ENCODE peak calls at places on chromosome 18, in eight cellular contexts. One of them, this sample, is unnamed.

GRCh38 chr18:32328379-32328778 is 138.5 kb downstream of the MEP1B start:
- DNase-seq in uterus: no peak
- DNase-seq in Peyer's patch: no peak
- DNase-seq in HepG2: no peak
- DNase-seq in transverse colon: no peak
- DNase-seq in spleen: no peak
- DNase-seq in tibial nerve: no peak
- DNase-seq in adrenal gland: no peak
- DNase-seq in this sample: no peak

GRCh38 chr18:45619062-45619825 is 4.0 kb downstream of the SLC14A2 start:
- DNase-seq in spleen: no peak
- DNase-seq in adrenal gland: no peak
- DNase-seq in HepG2: no peak
- DNase-seq in transverse colon: peak; percentile 16
- DNase-seq in tibial nerve: peak; percentile 30
- DNase-seq in uterus: peak; percentile 77
- DNase-seq in Peyer's patch: peak; percentile 74
- DNase-seq in this sample: no peak

GRCh38 chr18:68791801-68792200 is 6.1 kb upstream of the CCDC102B start:
- DNase-seq in adrenal gland: no peak
- DNase-seq in tibial nerve: no peak
- DNase-seq in spleen: no peak
- DNase-seq in transverse colon: no peak
- DNase-seq in uterus: no peak
- DNase-seq in HepG2: peak; percentile 2
- DNase-seq in Peyer's patch: no peak
- DNase-seq in this sample: no peak

GRCh38 chr18:75208836-75209128 is 157 bp downstream of the PTGR3 start:
- DNase-seq in transverse colon: no peak
- DNase-seq in HepG2: no peak
- DNase-seq in Peyer's patch: peak; percentile 78
- DNase-seq in spleen: peak; percentile 92
- DNase-seq in tibial nerve: no peak
- DNase-seq in uterus: no peak
- DNase-seq in adrenal gland: no peak
- DNase-seq in this sample: no peak

GRCh38 chr18:57915241-57915640 is 112.1 kb upstream of the ATP8B1 start:
- DNase-seq in uterus: no peak
- DNase-seq in adrenal gland: no peak
- DNase-seq in transverse colon: no peak
- DNase-seq in Peyer's patch: no peak
- DNase-seq in spleen: no peak
- DNase-seq in tibial nerve: no peak
- DNase-seq in HepG2: no peak
- DNase-seq in this sample: no peak

GRCh38 chr18:12409466-12409865 is 1.7 kb downstream of the PRELID3A start:
- DNase-seq in Peyer's patch: no peak
- DNase-seq in transverse colon: no peak
- DNase-seq in uterus: no peak
- DNase-seq in HepG2: no peak
- DNase-seq in adrenal gland: no peak
- DNase-seq in spleen: peak; percentile 23
- DNase-seq in tibial nerve: no peak
- DNase-seq in this sample: no peak

GRCh38 chr18:75087119-75088020 is 121.6 kb downstream of the PTGR3 start:
- DNase-seq in HepG2: no peak
- DNase-seq in uterus: no peak
- DNase-seq in Peyer's patch: no peak
- DNase-seq in spleen: no peak
- DNase-seq in tibial nerve: no peak
- DNase-seq in adrenal gland: no peak
- DNase-seq in transverse colon: no peak
- DNase-seq in this sample: no peak

GRCh38 chr18:46222710-46223360 is 118.7 kb downstream of the HAUS1 start:
- DNase-seq in transverse colon: no peak
- DNase-seq in HepG2: no peak
- DNase-seq in Peyer's patch: no peak
- DNase-seq in uterus: no peak
- DNase-seq in spleen: no peak
- DNase-seq in tibial nerve: no peak
- DNase-seq in adrenal gland: no peak
- DNase-seq in this sample: no peak

GRCh38 chr18:78991446-78991845 is 11.8 kb downstream of the SALL3 start:
- DNase-seq in spleen: no peak
- DNase-seq in tibial nerve: no peak
- DNase-seq in transverse colon: no peak
- DNase-seq in Peyer's patch: no peak
- DNase-seq in uterus: no peak
- DNase-seq in adrenal gland: no peak
- DNase-seq in HepG2: no peak
- DNase-seq in this sample: no peak

GRCh38 chr18:74252032-74252380 is 39.8 kb downstream of the CYB5A start:
- DNase-seq in spleen: no peak
- DNase-seq in tibial nerve: no peak
- DNase-seq in Peyer's patch: no peak
- DNase-seq in adrenal gland: no peak
- DNase-seq in HepG2: no peak
- DNase-seq in transverse colon: no peak
- DNase-seq in uterus: no peak
- DNase-seq in this sample: no peak

GRCh38 chr18:45974088-45974536 is 7.0 kb upstream of the EPG5 start:
- DNase-seq in adrenal gland: peak; percentile 62
- DNase-seq in transverse colon: peak; percentile 71
- DNase-seq in tibial nerve: peak; percentile 31
- DNase-seq in spleen: no peak
- DNase-seq in uterus: peak; percentile 49
- DNase-seq in Peyer's patch: no peak
- DNase-seq in HepG2: peak; percentile 67
- DNase-seq in this sample: peak; percentile 54

GRCh38 chr18:63506336-63506646 is 29.5 kb downstream of the SERPINB5 start:
- DNase-seq in transverse colon: no peak
- DNase-seq in tibial nerve: no peak
- DNase-seq in HepG2: no peak
- DNase-seq in spleen: no peak
- DNase-seq in adrenal gland: no peak
- DNase-seq in uterus: no peak
- DNase-seq in Peyer's patch: no peak
- DNase-seq in this sample: no peak

GRCh38 chr18:32308493-32309120 is 118.8 kb downstream of the MEP1B start:
- DNase-seq in adrenal gland: no peak
- DNase-seq in spleen: no peak
- DNase-seq in HepG2: no peak
- DNase-seq in tibial nerve: no peak
- DNase-seq in uterus: peak; percentile 57
- DNase-seq in transverse colon: no peak
- DNase-seq in Peyer's patch: no peak
- DNase-seq in this sample: no peak

GRCh38 chr18:22446906-22447305 is 29.2 kb upstream of the CTAGE1 start:
- DNase-seq in adrenal gland: no peak
- DNase-seq in uterus: no peak
- DNase-seq in spleen: no peak
- DNase-seq in transverse colon: no peak
- DNase-seq in HepG2: no peak
- DNase-seq in tibial nerve: no peak
- DNase-seq in Peyer's patch: no peak
- DNase-seq in this sample: no peak

GRCh38 chr18:79750980-79751571 is 46.7 kb upstream of the KCNG2 start:
- DNase-seq in tibial nerve: no peak
- DNase-seq in transverse colon: peak; percentile 91
- DNase-seq in HepG2: no peak
- DNase-seq in adrenal gland: no peak
- DNase-seq in Peyer's patch: peak; percentile 93
- DNase-seq in spleen: peak; percentile 51
- DNase-seq in uterus: peak; percentile 11
- DNase-seq in this sample: no peak

GRCh38 chr18:46148810-46149209 is 44.6 kb downstream of the HAUS1 start:
- DNase-seq in uterus: peak; percentile 17
- DNase-seq in tibial nerve: peak; percentile 18
- DNase-seq in HepG2: peak; percentile 59
- DNase-seq in Peyer's patch: no peak
- DNase-seq in transverse colon: peak; percentile 25
- DNase-seq in adrenal gland: peak; percentile 33
- DNase-seq in spleen: no peak
- DNase-seq in this sample: no peak

DNA sequence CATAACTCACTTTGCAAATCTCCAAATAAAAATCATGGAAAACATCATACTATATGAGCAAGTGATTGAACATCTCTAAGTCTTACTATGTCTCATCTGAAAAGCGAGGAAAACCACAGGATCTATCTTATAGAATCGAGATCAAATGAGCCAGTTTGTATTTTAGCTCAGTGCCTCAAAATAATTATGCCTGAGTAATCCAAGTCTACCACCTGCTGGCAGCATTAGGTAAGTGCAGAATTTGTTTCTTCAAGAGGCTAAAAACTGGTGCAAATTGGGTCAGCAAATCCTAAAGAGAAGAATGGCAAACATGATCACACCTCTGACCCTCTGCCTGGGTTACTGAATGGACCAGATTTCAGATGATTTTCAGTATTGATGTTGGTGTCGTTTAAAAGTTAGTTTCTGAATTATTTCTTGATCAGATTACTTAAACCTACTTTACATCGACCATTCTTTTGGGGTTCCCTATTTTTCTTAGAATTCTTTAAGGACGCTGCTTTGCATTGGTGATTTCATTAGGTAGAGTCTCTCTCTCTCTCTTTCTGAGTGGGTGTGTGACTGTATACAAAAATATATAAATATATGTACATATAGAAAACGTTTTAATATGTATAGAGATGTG is 12.7 kb upstream of the FHOD3 start:
- DNase-seq in tibial nerve: no peak
- DNase-seq in HepG2: peak; percentile 62
- DNase-seq in Peyer's patch: no peak
- DNase-seq in uterus: peak; percentile 51
- DNase-seq in adrenal gland: peak; percentile 57
- DNase-seq in transverse colon: peak; percentile 37
- DNase-seq in spleen: no peak
- DNase-seq in this sample: no peak
- TF ChIP-seq POLR2A in tibial nerve: no peak
- TF ChIP-seq POLR2A in HepG2: no peak
- TF ChIP-seq POLR2A in Peyer's patch: no peak
- TF ChIP-seq POLR2A in uterus: no peak
- TF ChIP-seq POLR2A in adrenal gland: no peak
- TF ChIP-seq POLR2A in transverse colon: no peak
- TF ChIP-seq POLR2A in spleen: no peak
- TF ChIP-seq POLR2A in this sample: no peak

DNA sequence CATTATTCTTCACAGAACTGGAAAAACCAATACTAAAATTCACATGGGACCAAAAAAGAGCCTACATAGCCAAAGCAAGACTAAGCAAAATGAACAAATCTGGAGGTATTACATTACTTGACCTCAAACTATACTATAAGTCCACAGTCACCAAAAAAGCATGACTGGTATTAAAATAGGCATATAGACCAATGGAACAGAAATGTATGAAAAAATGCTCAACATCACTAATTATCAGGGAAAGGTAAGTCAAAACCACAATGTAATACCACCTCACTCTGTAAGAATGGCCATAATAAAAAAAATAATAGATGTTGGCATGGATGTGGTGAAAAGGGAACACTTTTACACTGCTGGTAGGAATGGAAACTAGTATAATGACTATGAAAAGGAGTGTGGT is 158.6 kb downstream of the CDH2 start:
- DNase-seq in Peyer's patch: no peak
- DNase-seq in tibial nerve: no peak
- DNase-seq in spleen: no peak
- DNase-seq in uterus: no peak
- DNase-seq in adrenal gland: no peak
- DNase-seq in HepG2: no peak
- DNase-seq in transverse colon: no peak
- DNase-seq in this sample: no peak
- H3K4me3 ChIP-seq in Peyer's patch: no peak overlapping the region
- H3K4me3 ChIP-seq in tibial nerve: no peak overlapping the region
- H3K4me3 ChIP-seq in spleen: no peak overlapping the region
- H3K4me3 ChIP-seq in uterus: no peak overlapping the region
- H3K4me3 ChIP-seq in adrenal gland: no peak overlapping the region
- H3K4me3 ChIP-seq in HepG2: no peak overlapping the region
- H3K4me3 ChIP-seq in transverse colon: no peak overlapping the region
- H3K4me3 ChIP-seq in this sample: no peak overlapping the region

GRCh38 chr18:23986610-23987359 is 27.8 kb upstream of the TTC39C start:
- DNase-seq in transverse colon: no peak
- DNase-seq in Peyer's patch: no peak
- DNase-seq in tibial nerve: no peak
- DNase-seq in HepG2: no peak
- DNase-seq in adrenal gland: no peak
- DNase-seq in spleen: no peak
- DNase-seq in uterus: no peak
- DNase-seq in this sample: no peak

GRCh38 chr18:23982154-23983071 is 32.1 kb upstream of the TTC39C start:
- DNase-seq in Peyer's patch: peak; percentile 59
- DNase-seq in uterus: peak; percentile 70
- DNase-seq in adrenal gland: peak; percentile 86
- DNase-seq in transverse colon: peak; percentile 48
- DNase-seq in spleen: no peak
- DNase-seq in HepG2: no peak
- DNase-seq in tibial nerve: no peak
- DNase-seq in this sample: no peak

GRCh38 chr18:23977103-23977502 is 37.5 kb upstream of the TTC39C start:
- DNase-seq in uterus: no peak
- DNase-seq in tibial nerve: no peak
- DNase-seq in Peyer's patch: no peak
- DNase-seq in HepG2: no peak
- DNase-seq in transverse colon: no peak
- DNase-seq in spleen: no peak
- DNase-seq in adrenal gland: no peak
- DNase-seq in this sample: no peak

GRCh38 chr18:23977709-23978483 is 36.7 kb upstream of the TTC39C start:
- DNase-seq in Peyer's patch: no peak
- DNase-seq in spleen: no peak
- DNase-seq in uterus: no peak
- DNase-seq in tibial nerve: no peak
- DNase-seq in adrenal gland: no peak
- DNase-seq in HepG2: no peak
- DNase-seq in transverse colon: no peak
- DNase-seq in this sample: no peak

GRCh38 chr18:23981369-23981768 is 33.2 kb upstream of the TTC39C start:
- DNase-seq in tibial nerve: no peak
- DNase-seq in Peyer's patch: no peak
- DNase-seq in adrenal gland: no peak
- DNase-seq in HepG2: no peak
- DNase-seq in uterus: no peak
- DNase-seq in transverse colon: no peak
- DNase-seq in spleen: no peak
- DNase-seq in this sample: no peak
- H3K27ac ChIP-seq in tibial nerve: no peak overlapping the region
- H3K27ac ChIP-seq in Peyer's patch: no peak overlapping the region
- H3K27ac ChIP-seq in adrenal gland: no peak overlapping the region
- H3K27ac ChIP-seq in HepG2: no peak overlapping the region
- H3K27ac ChIP-seq in uterus: no peak overlapping the region
- H3K27ac ChIP-seq in transverse colon: peak overlapping the region; percentile 69
- H3K27ac ChIP-seq in spleen: no peak overlapping the region
- H3K27ac ChIP-seq in this sample: no peak overlapping the region

DNA sequence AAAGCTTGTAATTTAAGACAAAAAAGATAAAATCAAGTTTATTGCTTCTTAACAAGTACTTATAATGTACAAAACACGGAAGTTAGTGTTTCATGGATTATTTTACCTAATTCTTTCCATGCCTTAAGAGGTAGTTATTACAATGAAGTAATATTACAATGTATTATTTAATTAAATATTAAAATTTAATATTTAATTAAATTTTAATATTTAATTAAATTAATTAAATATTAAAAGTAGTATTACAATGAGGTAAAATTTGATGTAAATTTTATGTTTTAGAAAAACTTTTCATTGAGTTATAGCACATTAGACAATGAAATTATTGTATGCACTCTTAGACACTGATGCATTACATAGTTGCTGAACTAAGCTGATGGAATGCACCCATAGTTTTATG is 220.7 kb upstream of the NETO1 start:
- DNase-seq in Peyer's patch: no peak
- DNase-seq in spleen: no peak
- DNase-seq in uterus: no peak
- DNase-seq in HepG2: no peak
- DNase-seq in transverse colon: no peak
- DNase-seq in tibial nerve: no peak
- DNase-seq in adrenal gland: no peak
- DNase-seq in this sample: no peak
- TF ChIP-seq POLR2A in Peyer's patch: no peak
- TF ChIP-seq POLR2A in spleen: no peak
- TF ChIP-seq POLR2A in uterus: no peak
- TF ChIP-seq POLR2A in HepG2: no peak
- TF ChIP-seq POLR2A in transverse colon: no peak
- TF ChIP-seq POLR2A in tibial nerve: no peak
- TF ChIP-seq POLR2A in adrenal gland: no peak
- TF ChIP-seq POLR2A in this sample: no peak